ENCODE peak calls at places on chromosomes 16 and 17, in four cellular contexts. One of them, this sample, is unnamed.

GRCh38 chr17:42065201-42065600 is 14.8 kb upstream of the C17orf113 start:
- DNase-seq in SK-MEL-5: no peak
- DNase-seq in thoracic aorta: no peak
- DNase-seq in HEK293T: no peak
- DNase-seq in this sample: no peak

GRCh38 chr17:44353656-44354331 is 8.7 kb downstream of the GRN start:
- DNase-seq in SK-MEL-5: no peak
- DNase-seq in thoracic aorta: no peak
- DNase-seq in HEK293T: no peak
- DNase-seq in this sample: peak

GRCh38 chr17:83089322-83090156 is 10.1 kb downstream of the METRNL start:
- DNase-seq in SK-MEL-5: no peak
- DNase-seq in thoracic aorta: no peak
- DNase-seq in HEK293T: no peak
- DNase-seq in this sample: no peak

GRCh38 chr17:54992797-54993639 is 24.5 kb downstream of the STXBP4 start:
- DNase-seq in SK-MEL-5: peak
- DNase-seq in thoracic aorta: no peak
- DNase-seq in HEK293T: peak
- DNase-seq in this sample: peak

GRCh38 chr16:88357306-88358032 is 25.3 kb upstream of the ZNF469 start:
- DNase-seq in SK-MEL-5: no peak
- DNase-seq in thoracic aorta: no peak
- DNase-seq in HEK293T: no peak
- DNase-seq in this sample: no peak

GRCh38 chr17:67994827-67995567 is 1.3 kb downstream of the C17orf58 start:
- DNase-seq in SK-MEL-5: no peak
- DNase-seq in thoracic aorta: no peak
- DNase-seq in HEK293T: no peak
- DNase-seq in this sample: peak

GRCh38 chr17:27489045-27489715 is 32.9 kb downstream of the KSR1 start:
- DNase-seq in SK-MEL-5: no peak
- DNase-seq in thoracic aorta: no peak
- DNase-seq in HEK293T: no peak
- DNase-seq in this sample: no peak

GRCh38 chr16:22320572-22321339 is 23.5 kb downstream of the POLR3E start:
- DNase-seq in SK-MEL-5: no peak
- DNase-seq in thoracic aorta: no peak
- DNase-seq in HEK293T: no peak
- DNase-seq in this sample: no peak

GRCh38 chr17:38898812-38899348 is 26.5 kb upstream of the LASP1NB start:
- DNase-seq in SK-MEL-5: no peak
- DNase-seq in thoracic aorta: no peak
- DNase-seq in HEK293T: no peak
- DNase-seq in this sample: no peak

GRCh38 chr16:22284637-22285515 is 12.3 kb upstream of the POLR3E start:
- DNase-seq in SK-MEL-5: no peak
- DNase-seq in thoracic aorta: no peak
- DNase-seq in HEK293T: no peak
- DNase-seq in this sample: no peak

GRCh38 chr16:81283044-81283443 is 31.7 kb upstream of the GAN start:
- DNase-seq in SK-MEL-5: no peak
- DNase-seq in thoracic aorta: no peak
- DNase-seq in HEK293T: no peak
- DNase-seq in this sample: no peak

GRCh38 chr17:16922386-16923096 is 49.4 kb downstream of the TNFRSF13B start:
- DNase-seq in SK-MEL-5: peak
- DNase-seq in thoracic aorta: no peak
- DNase-seq in HEK293T: no peak
- DNase-seq in this sample: no peak

GRCh38 chr17:1034652-1035210 is 37.8 kb downstream of the TIMM22 start:
- DNase-seq in SK-MEL-5: no peak
- DNase-seq in thoracic aorta: no peak
- DNase-seq in HEK293T: no peak
- DNase-seq in this sample: no peak

GRCh38 chr16:2532494-2533141 is 1.4 kb upstream of the CEMP1 start:
- DNase-seq in SK-MEL-5: peak
- DNase-seq in thoracic aorta: no peak
- DNase-seq in HEK293T: no peak
- DNase-seq in this sample: peak

GRCh38 chr16:29756654-29757053 is 10.9 kb upstream of the C16orf54 start:
- DNase-seq in SK-MEL-5: no peak
- DNase-seq in thoracic aorta: no peak
- DNase-seq in HEK293T: no peak
- DNase-seq in this sample: no peak

GRCh38 chr17:73249700-73250099 is 12.0 kb downstream of the CPSF4L start:
- DNase-seq in SK-MEL-5: no peak
- DNase-seq in thoracic aorta: no peak
- DNase-seq in HEK293T: no peak
- DNase-seq in this sample: no peak

GRCh38 chr16:57304169-57305061 is 19.9 kb upstream of the PLLP start:
- DNase-seq in SK-MEL-5: no peak
- DNase-seq in thoracic aorta: peak
- DNase-seq in HEK293T: no peak
- DNase-seq in this sample: peak

GRCh38 chr17:82012482-82013295 is 10.0 kb downstream of the CENPX start:
- DNase-seq in SK-MEL-5: no peak
- DNase-seq in thoracic aorta: no peak
- DNase-seq in HEK293T: no peak
- DNase-seq in this sample: no peak

GRCh38 chr16:77679901-77680300 is 42.4 kb upstream of the NUDT7 start:
- DNase-seq in SK-MEL-5: peak
- DNase-seq in thoracic aorta: no peak
- DNase-seq in HEK293T: no peak
- DNase-seq in this sample: no peak

GRCh38 chr17:80696964-80697363 is 152.3 kb downstream of the RPTOR start:
- DNase-seq in SK-MEL-5: no peak
- DNase-seq in thoracic aorta: no peak
- DNase-seq in HEK293T: no peak
- DNase-seq in this sample: no peak

GRCh38 chr16:28264656-28265055 is 27.7 kb upstream of the SBK1 start:
- DNase-seq in SK-MEL-5: peak
- DNase-seq in thoracic aorta: no peak
- DNase-seq in HEK293T: no peak
- DNase-seq in this sample: peak

GRCh38 chr17:59004338-59005111 is 102.2 kb downstream of the TRIM37 start:
- DNase-seq in SK-MEL-5: peak
- DNase-seq in thoracic aorta: peak
- DNase-seq in HEK293T: peak
- DNase-seq in this sample: peak

GRCh38 chr17:4318186-4318585 is 48.3 kb downstream of the UBE2G1 start:
- DNase-seq in SK-MEL-5: no peak
- DNase-seq in thoracic aorta: no peak
- DNase-seq in HEK293T: no peak
- DNase-seq in this sample: no peak

GRCh38 chr16:69601250-69601649 is 35.5 kb downstream of the NFAT5 start:
- DNase-seq in SK-MEL-5: no peak
- DNase-seq in thoracic aorta: no peak
- DNase-seq in HEK293T: no peak
- DNase-seq in this sample: no peak

GRCh38 chr17:77439382-77440013 is 298.7 kb downstream of the SEC14L1 start:
- DNase-seq in SK-MEL-5: no peak
- DNase-seq in thoracic aorta: no peak
- DNase-seq in HEK293T: no peak
- DNase-seq in this sample: no peak

GRCh38 chr17:73471924-73472323 is 160.1 kb upstream of the CDC42EP4 start:
- DNase-seq in SK-MEL-5: no peak
- DNase-seq in thoracic aorta: no peak
- DNase-seq in HEK293T: no peak
- DNase-seq in this sample: no peak

GRCh38 chr16:6573577-6573976 is 759.1 kb upstream of the RBFOX1 start:
- DNase-seq in SK-MEL-5: no peak
- DNase-seq in thoracic aorta: no peak
- DNase-seq in HEK293T: peak
- DNase-seq in this sample: no peak

GRCh38 chr17:67528751-67529436 is 151.8 kb downstream of the PITPNC1 start:
- DNase-seq in SK-MEL-5: peak
- DNase-seq in thoracic aorta: peak
- DNase-seq in HEK293T: peak
- DNase-seq in this sample: peak

GRCh38 chr17:17119106-17119505 is 76.8 kb downstream of the MPRIP start:
- DNase-seq in SK-MEL-5: no peak
- DNase-seq in thoracic aorta: no peak
- DNase-seq in HEK293T: no peak
- DNase-seq in this sample: no peak

GRCh38 chr16:86224126-86224525 is 286.2 kb upstream of the FOXF1 start:
- DNase-seq in SK-MEL-5: no peak
- DNase-seq in thoracic aorta: no peak
- DNase-seq in HEK293T: peak
- DNase-seq in this sample: no peak

GRCh38 chr16:84279871-84280270 is 14.8 kb upstream of the WFDC1 start:
- DNase-seq in SK-MEL-5: no peak
- DNase-seq in thoracic aorta: no peak
- DNase-seq in HEK293T: no peak
- DNase-seq in this sample: no peak

GRCh38 chr17:38658741-38659345 is 15.9 kb downstream of the EPOP start:
- DNase-seq in SK-MEL-5: no peak
- DNase-seq in thoracic aorta: no peak
- DNase-seq in HEK293T: no peak
- DNase-seq in this sample: no peak

GRCh38 chr16:80527297-80527696 is 13.5 kb upstream of the DYNLRB2 start:
- DNase-seq in SK-MEL-5: peak
- DNase-seq in thoracic aorta: no peak
- DNase-seq in HEK293T: peak
- DNase-seq in this sample: peak

This sample was measured in HuH-7.5.